ENCODE peak calls at places on chromosome 5, in six cellular contexts. One of them, this sample, is unnamed.

GRCh38 chr5:50888754-50889153 is 222.3 kb downstream of the PARP8 start:
- DNase-seq in mammary epithelial cell: no peak
- DNase-seq in HCT116: no peak
- DNase-seq in A549: no peak
- DNase-seq in GM23338: no peak
- DNase-seq in IMR-90: no peak
- DNase-seq in this sample: peak; percentile 13

GRCh38 chr5:159826351-159827222 is 89.7 kb upstream of the ADRA1B start:
- DNase-seq in GM23338: no peak
- DNase-seq in mammary epithelial cell: peak; percentile 86
- DNase-seq in A549: peak; percentile 76
- DNase-seq in IMR-90: peak; percentile 81
- DNase-seq in HCT116: peak; percentile 81
- DNase-seq in this sample: peak; percentile 87

GRCh38 chr5:59351076-59351794 is 542.3 kb downstream of the PDE4D start:
- DNase-seq in mammary epithelial cell: no peak
- DNase-seq in GM23338: no peak
- DNase-seq in IMR-90: peak; percentile 29
- DNase-seq in A549: no peak
- DNase-seq in HCT116: no peak
- DNase-seq in this sample: no peak

GRCh38 chr5:39716532-39716971 is 291.8 kb upstream of the DAB2 start:
- DNase-seq in A549: peak; percentile 20
- DNase-seq in HCT116: peak; percentile 49
- DNase-seq in IMR-90: peak; percentile 46
- DNase-seq in GM23338: peak; percentile 81
- DNase-seq in mammary epithelial cell: peak; percentile 31
- DNase-seq in this sample: peak; percentile 50

GRCh38 chr5:180421672-180422071 is 68.5 kb upstream of the GFPT2 start:
- DNase-seq in HCT116: no peak
- DNase-seq in GM23338: no peak
- DNase-seq in A549: no peak
- DNase-seq in IMR-90: no peak
- DNase-seq in mammary epithelial cell: no peak
- DNase-seq in this sample: no peak

GRCh38 chr5:154478224-154478565 is at the start of gene HAND1:
- DNase-seq in GM23338: peak; percentile 96
- DNase-seq in A549: peak; percentile 95
- DNase-seq in mammary epithelial cell: no peak
- DNase-seq in IMR-90: no peak
- DNase-seq in HCT116: peak; percentile 8
- DNase-seq in this sample: peak; percentile 38

GRCh38 chr5:157778121-157778805 is 34.8 kb downstream of the LSM11 start:
- DNase-seq in A549: no peak
- DNase-seq in GM23338: no peak
- DNase-seq in HCT116: peak; percentile 87
- DNase-seq in IMR-90: peak; percentile 6
- DNase-seq in mammary epithelial cell: peak; percentile 78
- DNase-seq in this sample: peak; percentile 30

GRCh38 chr5:11504794-11505193 is 399.5 kb downstream of the CTNND2 start:
- DNase-seq in A549: no peak
- DNase-seq in HCT116: no peak
- DNase-seq in GM23338: no peak
- DNase-seq in IMR-90: no peak
- DNase-seq in mammary epithelial cell: no peak
- DNase-seq in this sample: peak; percentile 32

GRCh38 chr5:32254987-32255900 is 57.5 kb downstream of the MTMR12 start:
- DNase-seq in GM23338: no peak
- DNase-seq in mammary epithelial cell: no peak
- DNase-seq in A549: no peak
- DNase-seq in HCT116: no peak
- DNase-seq in IMR-90: peak; percentile 29
- DNase-seq in this sample: peak; percentile 78

GRCh38 chr5:63958654-63959053 is 3.6 kb downstream of the HTR1A start:
- DNase-seq in GM23338: peak; percentile 31
- DNase-seq in IMR-90: no peak
- DNase-seq in HCT116: no peak
- DNase-seq in mammary epithelial cell: no peak
- DNase-seq in A549: no peak
- DNase-seq in this sample: no peak

GRCh38 chr5:37717613-37718431 is 122.0 kb downstream of the GDNF start:
- DNase-seq in mammary epithelial cell: no peak
- DNase-seq in GM23338: no peak
- DNase-seq in HCT116: no peak
- DNase-seq in A549: peak; percentile 27
- DNase-seq in IMR-90: peak; percentile 88
- DNase-seq in this sample: peak; percentile 53
- H3K4me3 ChIP-seq in mammary epithelial cell: no peak overlapping the region
- H3K4me3 ChIP-seq in GM23338: no peak overlapping the region
- H3K4me3 ChIP-seq in HCT116: no peak overlapping the region
- H3K4me3 ChIP-seq in A549: no peak overlapping the region
- H3K4me3 ChIP-seq in IMR-90: no peak overlapping the region
- H3K4me3 ChIP-seq in this sample: no peak overlapping the region

GRCh38 chr5:152297866-152298265 is 107.2 kb downstream of the NMUR2 start:
- DNase-seq in GM23338: no peak
- DNase-seq in HCT116: no peak
- DNase-seq in mammary epithelial cell: peak; percentile 19
- DNase-seq in IMR-90: no peak
- DNase-seq in A549: no peak
- DNase-seq in this sample: no peak
- H3K4me2 ChIP-seq in GM23338: no peak overlapping the region
- H3K4me2 ChIP-seq in HCT116: no peak overlapping the region
- H3K4me2 ChIP-seq in mammary epithelial cell: no peak overlapping the region
- H3K4me2 ChIP-seq in IMR-90: no peak overlapping the region
- H3K4me2 ChIP-seq in A549: no peak overlapping the region
- H3K4me2 ChIP-seq in this sample: no peak overlapping the region

GRCh38 chr5:140367631-140368013 is 7.6 kb downstream of the SLC4A9 start:
- DNase-seq in A549: no peak
- DNase-seq in HCT116: no peak
- DNase-seq in mammary epithelial cell: no peak
- DNase-seq in GM23338: no peak
- DNase-seq in IMR-90: no peak
- DNase-seq in this sample: no peak
- H3K4me3 ChIP-seq in A549: no peak overlapping the region
- H3K4me3 ChIP-seq in HCT116: no peak overlapping the region
- H3K4me3 ChIP-seq in mammary epithelial cell: no peak overlapping the region
- H3K4me3 ChIP-seq in GM23338: no peak overlapping the region
- H3K4me3 ChIP-seq in IMR-90: no peak overlapping the region
- H3K4me3 ChIP-seq in this sample: no peak overlapping the region

GRCh38 chr5:130110333-130110732 is 206.1 kb downstream of the CHSY3 start:
- DNase-seq in GM23338: no peak
- DNase-seq in A549: no peak
- DNase-seq in IMR-90: no peak
- DNase-seq in mammary epithelial cell: peak; percentile 7
- DNase-seq in HCT116: no peak
- DNase-seq in this sample: no peak
- H3K4me2 ChIP-seq in GM23338: no peak overlapping the region
- H3K4me2 ChIP-seq in A549: no peak overlapping the region
- H3K4me2 ChIP-seq in IMR-90: no peak overlapping the region
- H3K4me2 ChIP-seq in mammary epithelial cell: no peak overlapping the region
- H3K4me2 ChIP-seq in HCT116: no peak overlapping the region
- H3K4me2 ChIP-seq in this sample: no peak overlapping the region

GRCh38 chr5:134467231-134467630 is 55.5 kb upstream of the CDKN2AIPNL start:
- DNase-seq in GM23338: no peak
- DNase-seq in mammary epithelial cell: no peak
- DNase-seq in HCT116: no peak
- DNase-seq in IMR-90: no peak
- DNase-seq in A549: no peak
- DNase-seq in this sample: no peak

GRCh38 chr5:134465856-134466240 is 54.2 kb upstream of the CDKN2AIPNL start:
- DNase-seq in GM23338: peak; percentile 92
- DNase-seq in A549: peak; percentile 89
- DNase-seq in IMR-90: peak; percentile 90
- DNase-seq in mammary epithelial cell: peak; percentile 86
- DNase-seq in HCT116: peak; percentile 68
- DNase-seq in this sample: peak; percentile 97

GRCh38 chr5:134464988-134465855 is 53.5 kb upstream of the CDKN2AIPNL start:
- DNase-seq in IMR-90: no peak
- DNase-seq in A549: no peak
- DNase-seq in GM23338: no peak
- DNase-seq in mammary epithelial cell: peak; percentile 9
- DNase-seq in HCT116: no peak
- DNase-seq in this sample: no peak

GRCh38 chr5:134463991-134464760 is 52.5 kb upstream of the CDKN2AIPNL start:
- DNase-seq in GM23338: no peak
- DNase-seq in IMR-90: peak; percentile 49
- DNase-seq in A549: no peak
- DNase-seq in HCT116: no peak
- DNase-seq in mammary epithelial cell: no peak
- DNase-seq in this sample: peak; percentile 49

GRCh38 chr5:134466241-134467069 is 54.8 kb upstream of the CDKN2AIPNL start:
- DNase-seq in GM23338: peak; percentile 90
- DNase-seq in A549: peak; percentile 90
- DNase-seq in mammary epithelial cell: peak; percentile 90
- DNase-seq in IMR-90: peak; percentile 55
- DNase-seq in HCT116: peak; percentile 80
- DNase-seq in this sample: peak; percentile 77
- H3K4me3 ChIP-seq in GM23338: peak overlapping the region; percentile 95
- H3K4me3 ChIP-seq in A549: peak overlapping the region; percentile 72
- H3K4me3 ChIP-seq in mammary epithelial cell: peak overlapping the region; percentile 36
- H3K4me3 ChIP-seq in IMR-90: peak overlapping the region; percentile 32
- H3K4me3 ChIP-seq in HCT116: peak overlapping the region; percentile 69
- H3K4me3 ChIP-seq in this sample: peak overlapping the region; percentile 66

GRCh38 chr5:113027431-113027830 is 50.8 kb downstream of the DCP2 start:
- DNase-seq in A549: no peak
- DNase-seq in IMR-90: no peak
- DNase-seq in GM23338: peak; percentile 20
- DNase-seq in mammary epithelial cell: no peak
- DNase-seq in HCT116: no peak
- DNase-seq in this sample: no peak
- H3K4me2 ChIP-seq in A549: no peak overlapping the region
- H3K4me2 ChIP-seq in IMR-90: no peak overlapping the region
- H3K4me2 ChIP-seq in GM23338: no peak overlapping the region
- H3K4me2 ChIP-seq in mammary epithelial cell: no peak overlapping the region
- H3K4me2 ChIP-seq in HCT116: no peak overlapping the region
- H3K4me2 ChIP-seq in this sample: no peak overlapping the region

GRCh38 chr5:55226027-55226933 is 835 bp downstream of the MCIDAS start:
- DNase-seq in HCT116: peak; percentile 72
- DNase-seq in IMR-90: peak; percentile 16
- DNase-seq in mammary epithelial cell: peak; percentile 53
- DNase-seq in GM23338: peak; percentile 91
- DNase-seq in A549: peak; percentile 92
- DNase-seq in this sample: peak; percentile 67
- H3K4me3 ChIP-seq in HCT116: peak overlapping the region; percentile 62
- H3K4me3 ChIP-seq in IMR-90: no peak overlapping the region
- H3K4me3 ChIP-seq in mammary epithelial cell: peak overlapping the region; percentile 64
- H3K4me3 ChIP-seq in GM23338: peak overlapping the region; percentile 66
- H3K4me3 ChIP-seq in A549: peak overlapping the region; percentile 55
- H3K4me3 ChIP-seq in this sample: peak overlapping the region; percentile 67

GRCh38 chr5:80308526-80308925 is 11.3 kb upstream of the SPZ1 start:
- DNase-seq in GM23338: peak; percentile 15
- DNase-seq in mammary epithelial cell: no peak
- DNase-seq in IMR-90: no peak
- DNase-seq in HCT116: no peak
- DNase-seq in A549: no peak
- DNase-seq in this sample: no peak
- H3K4me2 ChIP-seq in GM23338: no peak overlapping the region
- H3K4me2 ChIP-seq in mammary epithelial cell: no peak overlapping the region
- H3K4me2 ChIP-seq in IMR-90: no peak overlapping the region
- H3K4me2 ChIP-seq in HCT116: no peak overlapping the region
- H3K4me2 ChIP-seq in A549: no peak overlapping the region
- H3K4me2 ChIP-seq in this sample: no peak overlapping the region